ENCODE peak calls at places on chromosomes 3 and 15, in nine cellular contexts. H is endothelial cell, N is esophagus muscularis mucosa, I is fibroblast of pulmonary artery, Z is psoas muscle, R is mucosa of gallbladder, C is MM.1S, G is LoVo, V is prostate gland. A is an unnamed sample.

GRCh38 chr3:52998781-52999509 is 46.9 kb downstream of the SFMBT1 start:
- DNase-seq in N (no peak), C (no peak), Z (no peak), V (no peak), I (no peak), H (no peak), G (peak; percentile 83), R (peak; percentile 39), A (no peak)

GRCh38 chr3:114460459-114460858 is 166.6 kb downstream of the TIGIT start:
- DNase-seq in I (no peak), H (no peak), R (no peak), N (no peak), V (no peak), G (no peak), C (peak; percentile 69), Z (no peak), A (no peak)

GRCh38 chr3:159724627-159725026 is 264.0 kb upstream of the IL12A start:
- DNase-seq in G (no peak), R (no peak), N (no peak), C (peak; percentile 2), H (no peak), V (no peak), I (peak; percentile 25), Z (no peak), A (no peak)

GRCh38 chr15:35596261-35596660 is 50.3 kb upstream of the DPH6 start:
- DNase-seq in C (no peak), H (no peak), I (no peak), G (no peak), V (no peak), Z (no peak), N (no peak), R (no peak), A (no peak)

GRCh38 chr15:71469393-71469792 is 341.0 kb upstream of the NR2E3 start:
- DNase-seq in H (no peak), Z (no peak), N (no peak), G (no peak), I (no peak), C (no peak), V (no peak), R (no peak), A (no peak)

GRCh38 chr3:127784283-127784682 is 38.0 kb downstream of the MGLL start:
- DNase-seq in I (no peak), H (no peak), N (no peak), V (no peak), R (no peak), G (no peak), C (no peak), Z (no peak), A (no peak)

GRCh38 chr15:50232791-50233190 is 32.7 kb downstream of the HDC start:
- DNase-seq in I (no peak), Z (no peak), R (no peak), N (peak; percentile 89), V (no peak), H (no peak), C (no peak), G (no peak), A (no peak)

GRCh38 chr3:53083496-53083895 is 37.6 kb upstream of the SFMBT1 start:
- DNase-seq in H (no peak), V (no peak), N (no peak), C (no peak), Z (no peak), R (no peak), I (peak; percentile 57), G (no peak), A (no peak)

GRCh38 chr3:152365766-152366593 is 97.3 kb downstream of the MBNL1 start:
- DNase-seq in H (no peak), V (no peak), G (no peak), N (no peak), Z (no peak), C (no peak), R (no peak), I (peak; percentile 52), A (no peak)

GRCh38 chr3:115595611-115596010 is 27.7 kb upstream of the GAP43 start:
- DNase-seq in C (no peak), H (no peak), I (peak; percentile 6), G (no peak), V (no peak), N (no peak), R (no peak), Z (no peak), A (no peak)

GRCh38 chr15:93091465-93091864 is 2.5 kb upstream of the RGMA start:
- DNase-seq in C (no peak), I (no peak), V (no peak), R (no peak), Z (no peak), N (no peak), H (no peak), G (no peak), A (no peak)

GRCh38 chr15:94232107-94232506 is 746 bp downstream of the MCTP2 start:
- DNase-seq in G (no peak), I (no peak), V (no peak), H (no peak), N (no peak), C (no peak), Z (no peak), R (no peak), A (no peak)

GRCh38 chr15:91807122-91807521 is 46.4 kb upstream of the SLCO3A1 start:
- DNase-seq in R (no peak), V (no peak), C (no peak), N (no peak), Z (no peak), H (no peak), I (no peak), G (no peak), A (no peak)

GRCh38 chr3:132822837-132823236 is 100.6 kb upstream of the NPHP3 start:
- DNase-seq in R (no peak), Z (no peak), I (no peak), H (no peak), N (no peak), C (no peak), V (no peak), G (no peak), A (no peak)